ENCODE peak calls at places on chromosomes 11 and 22, in nine cellular contexts. X, Y, T, Z, L, I, U, A and Q are unnamed samples. For H3K9me3, the result is how much of the 10 kb centered on the place peaks cover.

GRCh38 chr22:19851291-19852176 is 3.1 kb downstream of the GNB1L start:
- DNase-seq in Y (no peak), Z (no peak), X (no peak), L (no peak), I (no peak), U (no peak), T (no peak), A (no peak), Q (no peak)

GRCh38 chr11:107359701-107360100 is 97.9 kb downstream of the CWF19L2 start:
- DNase-seq in I (no peak), Y (no peak), A (no peak), U (no peak), Z (no peak), T (no peak), L (no peak), X (no peak), Q (no peak)

GRCh38 chr11:33945481-33946268 is 53.8 kb upstream of the LMO2 start:
- DNase-seq in T (no peak), X (no peak), I (no peak), L (no peak), Z (no peak), Y (no peak), A (no peak), U (no peak), Q (no peak)

GRCh38 chr11:130622126-130622525 is 173.7 kb downstream of the ADAMTS15 start:
- DNase-seq in L (no peak), U (no peak), T (no peak), X (no peak), Y (no peak), I (no peak), A (no peak), Z (no peak), Q (no peak)

GRCh38 chr11:13278620-13279486 is 1.3 kb downstream of the BMAL1 start:
- DNase-seq in I (no peak), X (peak), Z (peak), L (no peak), U (no peak), Y (no peak), A (no peak), T (no peak), Q (no peak)

GRCh38 chr11:15216678-15217077 is 102.0 kb downstream of the INSC start:
- DNase-seq in L (no peak), A (no peak), T (no peak), X (no peak), Y (no peak), Z (no peak), U (no peak), I (no peak), Q (no peak)

GRCh38 chr11:68497761-68498160 is 37.2 kb downstream of the PPP6R3 start:
- DNase-seq in I (no peak), X (no peak), U (no peak), Z (no peak), T (no peak), L (no peak), A (no peak), Y (no peak), Q (no peak)

GRCh38 chr11:15208570-15209222 is 94.0 kb downstream of the INSC start:
- DNase-seq in A (peak), T (peak), I (peak), X (peak), U (peak), Z (peak), Y (peak), L (peak), Q (no peak)

GRCh38 chr22:34111210-34111824 is 191.0 kb upstream of the LARGE1 start:
- DNase-seq in X (no peak), Z (peak), T (peak), I (peak), L (peak), A (peak), Y (no peak), U (no peak), Q (no peak)

GRCh38 chr11:11998091-11998781 is 10.2 kb downstream of the DKK3 start:
- DNase-seq in T (peak), A (no peak), U (no peak), I (no peak), Y (no peak), X (peak), L (no peak), Z (no peak), Q (no peak)

GRCh38 chr22:27148025-27148424 is 490.6 kb downstream of the MIAT start:
- DNase-seq in T (no peak), A (no peak), X (no peak), Z (no peak), Y (no peak), I (no peak), L (no peak), U (no peak), Q (no peak)

GRCh38 chr11:11513438-11513837 is 108.4 kb downstream of the GALNT18 start:
- DNase-seq in U (no peak), X (no peak), A (no peak), T (no peak), Y (no peak), I (no peak), L (no peak), Z (no peak), Q (no peak)

GRCh38 chr11:125946712-125947418 is 1.0 kb downstream of the VSIG10L2 start:
- DNase-seq in A (no peak), T (no peak), X (no peak), I (no peak), Z (no peak), U (no peak), Y (no peak), L (no peak), Q (no peak)

GRCh38 chr11:109729761-109730160 is 307.8 kb downstream of the C11orf87 start:
- DNase-seq in Z (no peak), U (no peak), T (no peak), Y (no peak), A (no peak), X (no peak), I (no peak), L (no peak), Q (no peak)

GRCh38 chr11:45042560-45042959 is 91.9 kb upstream of the TP53I11 start:
- DNase-seq in Z (no peak), U (peak), T (no peak), A (peak), I (no peak), Y (no peak), X (no peak), L (no peak), Q (no peak)

GRCh38 chr11:1302041-1302460 is 7.4 kb downstream of the TOLLIP start:
- DNase-seq in Z (peak), Y (no peak), T (no peak), I (no peak), X (no peak), A (no peak), U (no peak), L (no peak), Q (no peak)

GRCh38 chr11:48081151-48082010 is 101.0 kb downstream of the PTPRJ start:
- DNase-seq in T (peak), A (peak), Y (no peak), X (peak), U (no peak), I (peak), Z (no peak), L (no peak), Q (no peak)

GRCh38 chr22:39623603-39624500 is 53.3 kb downstream of the CACNA1I start:
- DNase-seq in Z (no peak), L (no peak), X (no peak), U (no peak), A (no peak), I (no peak), Y (no peak), T (no peak), Q (no peak)

GRCh38 chr22:27820896-27821866 is 19.6 kb upstream of the MN1 start:
- DNase-seq in Z (no peak), T (no peak), L (no peak), A (no peak), U (no peak), Y (no peak), X (no peak), I (no peak), Q (no peak)

GRCh38 chr11:130636672-130637463 is 188.4 kb downstream of the ADAMTS15 start:
- DNase-seq in U (no peak), L (no peak), Y (no peak), T (peak), I (no peak), Z (no peak), X (peak), A (no peak), Q (no peak)

GRCh38 chr11:15179167-15179566 is 64.4 kb downstream of the INSC start:
- DNase-seq in I (no peak), Y (no peak), X (no peak), T (peak), A (no peak), U (no peak), L (no peak), Z (no peak), Q (no peak)

GRCh38 chr11:70766901-70767300 is 368.6 kb downstream of the CTTN start:
- DNase-seq in U (no peak), Y (no peak), Z (no peak), A (no peak), L (no peak), T (no peak), X (no peak), I (no peak), Q (no peak)

GRCh38 chr22:47377926-47378560 is 615.6 kb downstream of the TBC1D22A start:
- DNase-seq in Z (no peak), T (no peak), A (peak), U (no peak), X (no peak), I (no peak), Y (no peak), L (no peak), Q (peak)

GRCh38 chr22:47375621-47376321 is 613.3 kb downstream of the TBC1D22A start:
- DNase-seq in L (no peak), T (no peak), Y (no peak), X (no peak), U (no peak), Z (no peak), I (no peak), A (no peak), Q (peak)

GRCh38 chr22:47376901-47377520 is 614.6 kb downstream of the TBC1D22A start:
- DNase-seq in I (no peak), L (no peak), Z (no peak), X (no peak), A (peak), Y (no peak), U (no peak), T (no peak), Q (peak)

GRCh38 chr22:47374901-47375575 is 612.6 kb downstream of the TBC1D22A start:
- DNase-seq in U (no peak), Y (no peak), T (no peak), X (no peak), A (peak), I (no peak), Z (no peak), L (no peak), Q (peak)

GRCh38 chr22:47376322-47376700 is 613.9 kb downstream of the TBC1D22A start:
- DNase-seq in Z (no peak), L (no peak), U (no peak), X (no peak), T (no peak), I (no peak), Y (no peak), A (no peak), Q (peak)
- H3K9me3 ChIP-seq in Z (half or more), L (half or more), U (under half), X (under half), T (under half), I (under half), Y (under half), A (under half), Q (under half)

GRCh38 chr11:30586251-30587144 is at the start of gene MPPED2:
- DNase-seq in X (no peak), I (peak), L (peak), Y (no peak), Z (peak), T (no peak), A (peak), U (peak), Q (no peak)

GRCh38 chr11:30581646-30582045 is 4.5 kb downstream of the MPPED2 start:
- DNase-seq in T (no peak), X (no peak), Y (no peak), L (no peak), I (no peak), Z (no peak), A (no peak), U (no peak), Q (no peak)

GRCh38 chr11:30585067-30585891 is 874 bp downstream of the MPPED2 start:
- DNase-seq in U (no peak), Y (no peak), X (no peak), Z (peak), L (peak), T (no peak), A (peak), I (peak), Q (no peak)

GRCh38 chr11:30585892-30586250 is 282 bp downstream of the MPPED2 start:
- DNase-seq in U (no peak), X (no peak), T (no peak), I (peak), A (peak), Y (no peak), Z (no peak), L (no peak), Q (no peak)

DNA sequence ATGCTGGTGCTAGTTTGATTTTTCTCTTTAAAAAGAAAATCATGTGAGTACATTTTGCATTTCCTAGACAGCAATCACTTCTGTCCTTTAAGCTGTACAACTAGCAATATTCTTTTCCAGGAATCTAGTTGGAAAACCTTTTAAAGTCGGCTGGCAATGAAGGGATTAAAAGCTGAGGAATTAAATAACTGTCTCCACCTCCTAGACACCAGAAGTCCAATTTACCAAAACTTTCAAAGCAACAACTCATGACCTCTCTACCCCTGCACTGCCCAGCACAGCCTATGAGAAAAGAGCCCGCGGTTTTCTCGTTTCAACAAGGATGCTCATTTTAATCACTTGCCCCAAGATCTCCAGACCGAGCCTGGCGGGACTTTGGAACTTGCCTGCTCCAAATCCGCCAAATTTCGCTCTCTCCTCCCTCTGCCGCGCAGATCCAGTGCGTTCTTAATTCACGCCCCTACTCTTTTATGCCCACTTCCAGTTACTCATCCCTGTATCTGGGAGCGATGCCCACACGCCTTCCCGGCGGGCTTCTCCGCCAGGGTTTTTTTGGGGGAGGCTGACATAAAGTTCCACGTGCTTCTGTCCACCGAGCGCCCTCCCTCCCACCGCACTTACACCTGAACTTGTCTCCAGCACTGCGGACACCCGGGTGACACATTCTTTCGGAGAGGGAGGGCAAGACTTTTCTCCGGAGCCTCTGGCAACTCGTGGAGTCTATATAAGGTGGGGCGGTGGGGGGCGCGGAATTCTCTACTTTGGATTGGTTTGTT is 2.5 kb downstream of the MPPED2 start:
- DNase-seq in A (peak), X (no peak), U (no peak), Z (peak), T (no peak), I (peak), L (no peak), Y (no peak), Q (no peak)
- H3K4me3 ChIP-seq in A (peak), X (no peak), U (no peak), Z (peak), T (no peak), I (peak), L (peak), Y (peak), Q (no peak)

GRCh38 chr11:58863697-58864096 is 19.2 kb upstream of the GLYATL2 start:
- DNase-seq in Z (no peak), T (no peak), X (no peak), Y (no peak), L (no peak), I (no peak), A (no peak), U (no peak), Q (no peak)

GRCh38 chr11:58861533-58861932 is 17.0 kb upstream of the GLYATL2 start:
- DNase-seq in T (no peak), Y (no peak), L (no peak), X (no peak), Z (no peak), I (no peak), U (no peak), A (no peak), Q (no peak)

GRCh38 chr11:58867556-58867955 is 23.1 kb upstream of the GLYATL2 start:
- DNase-seq in A (no peak), U (no peak), L (no peak), I (no peak), T (no peak), Z (no peak), X (no peak), Y (no peak), Q (no peak)

GRCh38 chr11:58866788-58867187 is 22.3 kb upstream of the GLYATL2 start:
- DNase-seq in L (no peak), I (no peak), X (no peak), U (no peak), Z (no peak), T (no peak), A (no peak), Y (no peak), Q (no peak)

DNA sequence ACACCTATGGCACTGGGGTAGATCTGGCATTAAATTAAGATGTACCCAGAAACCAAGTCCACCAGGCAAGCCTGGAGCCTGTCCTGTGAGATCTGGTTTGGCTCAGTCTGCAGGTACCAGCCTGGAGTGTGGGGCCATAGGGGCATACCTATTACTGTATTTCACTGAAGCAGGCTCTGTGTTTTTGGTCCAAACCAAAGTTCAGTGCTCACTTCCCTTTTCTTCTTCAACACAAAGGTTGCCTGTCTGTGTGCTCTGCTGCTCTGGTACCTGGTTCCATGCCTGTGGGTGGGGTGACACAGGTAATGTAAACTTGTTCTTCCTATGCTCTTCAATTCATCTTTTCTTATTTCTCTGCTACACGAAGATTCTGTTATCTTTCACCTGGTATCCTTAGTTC is 19.8 kb upstream of the GLYATL2 start:
- DNase-seq in X (no peak), L (no peak), I (no peak), T (no peak), U (no peak), Y (no peak), Z (no peak), A (no peak), Q (no peak)
- H3K9me3 ChIP-seq in X (under half), L (under half), I (under half), T (under half), U (under half), Y (under half), Z (under half), A (under half), Q (under half)

GRCh38 chr11:73363147-73363546 is 13.1 kb upstream of the RELT start:
- DNase-seq in Z (no peak), Y (no peak), L (no peak), U (no peak), X (no peak), I (no peak), A (no peak), T (no peak), Q (no peak)

GRCh38 chr11:73359341-73359740 is 16.9 kb upstream of the RELT start:
- DNase-seq in X (no peak), L (no peak), A (peak), I (peak), Y (no peak), T (no peak), U (peak), Z (no peak), Q (no peak)

GRCh38 chr11:73360743-73361369 is 15.3 kb upstream of the RELT start:
- DNase-seq in X (no peak), L (no peak), U (no peak), Y (no peak), Z (no peak), A (no peak), T (no peak), I (no peak), Q (no peak)

GRCh38 chr11:73359930-73360742 is 16.1 kb upstream of the RELT start:
- DNase-seq in A (no peak), L (no peak), X (peak), U (peak), T (peak), Y (no peak), Z (peak), I (no peak), Q (no peak)

DNA sequence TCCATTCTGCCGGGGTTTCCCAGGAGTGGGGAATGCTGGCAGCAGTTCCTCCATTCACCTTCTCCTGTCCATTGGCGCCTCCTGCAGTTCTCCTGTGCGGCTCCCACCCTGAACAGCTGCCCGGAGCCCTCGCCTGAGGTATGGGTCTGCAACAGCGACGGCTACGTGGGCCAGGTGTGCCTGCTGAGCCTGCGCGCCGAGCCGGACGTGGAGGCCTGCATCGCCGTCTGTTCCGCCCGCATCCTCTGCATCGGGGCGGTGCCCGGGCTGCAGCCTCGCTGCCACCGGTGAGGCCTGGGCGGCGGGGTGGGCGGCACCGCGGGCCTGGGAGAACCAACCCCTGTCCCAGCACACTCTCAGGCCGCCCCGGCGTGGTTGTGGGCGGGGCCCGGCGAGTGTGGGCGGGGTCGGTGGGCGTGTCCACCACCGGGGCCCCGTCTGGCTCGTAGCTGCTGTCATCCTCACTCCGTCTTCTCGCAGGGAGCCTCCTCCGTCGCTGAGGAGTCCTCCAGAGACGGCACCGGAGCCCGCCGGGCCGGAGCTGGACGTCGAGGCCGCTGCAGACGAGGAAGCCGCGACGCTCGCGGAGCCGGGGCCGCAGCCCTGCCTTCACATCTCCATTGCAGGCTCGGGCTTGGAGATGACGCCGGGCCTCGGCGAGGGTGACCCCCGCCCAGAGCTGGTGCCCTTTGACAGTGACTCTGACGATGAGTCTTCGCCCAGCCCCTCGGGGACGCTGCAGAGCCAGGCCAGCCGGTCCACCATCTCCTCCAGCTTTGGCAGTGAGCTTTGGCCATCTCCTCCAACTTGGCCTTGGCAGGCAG is 14.0 kb upstream of the RELT start:
- DNase-seq in Z (peak), L (peak), I (no peak), X (no peak), Y (no peak), U (no peak), T (no peak), A (no peak), Q (no peak)
- H3K4me3 ChIP-seq in Z (peak), L (peak), I (no peak), X (no peak), Y (no peak), U (no peak), T (no peak), A (no peak), Q (no peak)

GRCh38 chr22:48513929-48514328 is 1313.7 kb downstream of the BRD1 start:
- DNase-seq in X (no peak), A (no peak), L (no peak), I (no peak), Z (no peak), Y (no peak), T (no peak), U (no peak), Q (no peak)

GRCh38 chr22:48516571-48516970 is 1311.1 kb downstream of the BRD1 start:
- DNase-seq in L (no peak), U (no peak), T (no peak), Y (no peak), A (no peak), Z (no peak), I (no peak), X (no peak), Q (no peak)

GRCh38 chr22:48517039-48518030 is 1310.3 kb downstream of the BRD1 start:
- DNase-seq in T (no peak), Z (no peak), I (no peak), U (no peak), A (no peak), L (no peak), X (no peak), Y (no peak), Q (no peak)

GRCh38 chr22:48513446-48513845 is 1314.2 kb downstream of the BRD1 start:
- DNase-seq in Y (no peak), X (no peak), T (no peak), L (no peak), U (no peak), I (no peak), A (no peak), Z (no peak), Q (no peak)

GRCh38 chr22:48515571-48516200 is 1312.0 kb downstream of the BRD1 start:
- DNase-seq in Z (no peak), L (no peak), Y (no peak), U (no peak), T (no peak), I (no peak), A (no peak), X (no peak), Q (no peak)
- H3K9me3 ChIP-seq in Z (under half), L (under half), Y (under half), U (under half), T (under half), I (under half), A (under half), X (under half), Q (under half)